ENCODE peak calls at places on chromosomes 7 and 10, in eight cellular contexts. One of them, this sample, is unnamed. For H3K4me1, the result is how much of the 10 kb centered on the place peaks cover.

GRCh38 chr10:102767428-102768160 is 23.8 kb downstream of the WBP1L start:
- ATAC-seq in lung: no peak
- ATAC-seq in right lobe of liver: no peak
- ATAC-seq in naive thymus-derived CD4-positive, alpha-beta T cell: no peak
- ATAC-seq in HepG2: no peak
- ATAC-seq in mucosa of descending colon: no peak
- ATAC-seq in HCT116: no peak
- ATAC-seq in lower lobe of right lung: no peak
- ATAC-seq in this sample: no peak

GRCh38 chr10:13871087-13871486 is 284.3 kb downstream of the PRPF18 start:
- ATAC-seq in mucosa of descending colon: no peak
- ATAC-seq in HCT116: no peak
- ATAC-seq in lung: no peak
- ATAC-seq in right lobe of liver: no peak
- ATAC-seq in lower lobe of right lung: no peak
- ATAC-seq in HepG2: no peak
- ATAC-seq in naive thymus-derived CD4-positive, alpha-beta T cell: no peak
- ATAC-seq in this sample: no peak

GRCh38 chr10:74827045-74827441 is 643 bp downstream of the KAT6B start:
- ATAC-seq in lower lobe of right lung: no peak
- ATAC-seq in lung: no peak
- ATAC-seq in right lobe of liver: no peak
- ATAC-seq in HCT116: no peak
- ATAC-seq in mucosa of descending colon: no peak
- ATAC-seq in HepG2: no peak
- ATAC-seq in naive thymus-derived CD4-positive, alpha-beta T cell: no peak
- ATAC-seq in this sample: no peak

GRCh38 chr7:94352854-94353253 is 41.8 kb upstream of the COL1A2 start:
- ATAC-seq in lung: no peak
- ATAC-seq in HCT116: no peak
- ATAC-seq in mucosa of descending colon: no peak
- ATAC-seq in right lobe of liver: no peak
- ATAC-seq in lower lobe of right lung: no peak
- ATAC-seq in HepG2: no peak
- ATAC-seq in naive thymus-derived CD4-positive, alpha-beta T cell: no peak
- ATAC-seq in this sample: no peak

GRCh38 chr7:72405871-72406270 is 6.3 kb downstream of the CALN1 start:
- ATAC-seq in mucosa of descending colon: no peak
- ATAC-seq in HCT116: no peak
- ATAC-seq in lung: no peak
- ATAC-seq in naive thymus-derived CD4-positive, alpha-beta T cell: no peak
- ATAC-seq in HepG2: no peak
- ATAC-seq in right lobe of liver: no peak
- ATAC-seq in lower lobe of right lung: no peak
- ATAC-seq in this sample: no peak

GRCh38 chr7:33494473-33494872 is 365.1 kb downstream of the BBS9 start:
- ATAC-seq in lower lobe of right lung: no peak
- ATAC-seq in right lobe of liver: no peak
- ATAC-seq in naive thymus-derived CD4-positive, alpha-beta T cell: no peak
- ATAC-seq in mucosa of descending colon: no peak
- ATAC-seq in HepG2: no peak
- ATAC-seq in lung: no peak
- ATAC-seq in HCT116: no peak
- ATAC-seq in this sample: no peak

GRCh38 chr10:60414877-60415585 is 25.4 kb upstream of the ANK3 start:
- ATAC-seq in lower lobe of right lung: no peak
- ATAC-seq in HepG2: no peak
- ATAC-seq in right lobe of liver: no peak
- ATAC-seq in mucosa of descending colon: peak
- ATAC-seq in naive thymus-derived CD4-positive, alpha-beta T cell: no peak
- ATAC-seq in lung: no peak
- ATAC-seq in HCT116: peak
- ATAC-seq in this sample: no peak

GRCh38 chr7:111530356-111530668 is 32.0 kb downstream of the IMMP2L start:
- ATAC-seq in lower lobe of right lung: no peak
- ATAC-seq in lung: no peak
- ATAC-seq in HepG2: no peak
- ATAC-seq in HCT116: no peak
- ATAC-seq in right lobe of liver: no peak
- ATAC-seq in mucosa of descending colon: no peak
- ATAC-seq in naive thymus-derived CD4-positive, alpha-beta T cell: no peak
- ATAC-seq in this sample: no peak

GRCh38 chr7:8014399-8014798 is 45.8 kb downstream of the GLCCI1 start:
- ATAC-seq in lower lobe of right lung: no peak
- ATAC-seq in naive thymus-derived CD4-positive, alpha-beta T cell: no peak
- ATAC-seq in mucosa of descending colon: no peak
- ATAC-seq in right lobe of liver: no peak
- ATAC-seq in HCT116: no peak
- ATAC-seq in HepG2: no peak
- ATAC-seq in lung: no peak
- ATAC-seq in this sample: no peak

GRCh38 chr7:42015413-42015698 is 221.7 kb downstream of the GLI3 start:
- ATAC-seq in lower lobe of right lung: no peak
- ATAC-seq in mucosa of descending colon: no peak
- ATAC-seq in lung: no peak
- ATAC-seq in naive thymus-derived CD4-positive, alpha-beta T cell: no peak
- ATAC-seq in HepG2: no peak
- ATAC-seq in right lobe of liver: no peak
- ATAC-seq in HCT116: no peak
- ATAC-seq in this sample: no peak

DNA sequence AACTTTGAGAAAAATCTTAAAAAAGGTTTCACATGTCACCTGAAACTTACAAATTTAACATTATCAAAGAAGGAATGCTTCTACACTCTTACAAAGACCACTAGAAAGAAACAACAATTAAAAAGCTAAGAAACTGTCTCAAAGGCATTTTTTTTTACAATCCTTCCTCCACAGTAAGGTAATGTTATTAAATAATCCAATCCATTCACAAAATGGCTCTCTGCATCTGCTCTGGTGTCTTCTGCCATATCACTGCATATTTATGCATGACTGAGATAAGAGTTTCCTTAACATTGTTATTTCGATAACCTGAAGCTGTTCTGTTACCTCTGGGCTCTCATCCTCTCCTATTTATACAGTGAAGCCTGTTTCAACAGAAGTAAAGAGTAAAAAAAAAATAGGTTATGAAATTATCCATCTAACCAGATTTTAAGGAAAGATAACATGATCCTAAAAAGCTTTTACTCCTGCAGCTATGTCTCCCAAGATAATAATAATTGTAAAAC is 8.5 kb downstream of the HNRNPA2B1 start:
- ATAC-seq in lung: no peak
- ATAC-seq in naive thymus-derived CD4-positive, alpha-beta T cell: no peak
- ATAC-seq in mucosa of descending colon: no peak
- ATAC-seq in HepG2: no peak
- ATAC-seq in lower lobe of right lung: no peak
- ATAC-seq in right lobe of liver: no peak
- ATAC-seq in HCT116: no peak
- ATAC-seq in this sample: no peak
- H3K4me1 ChIP-seq in lung: under half
- H3K4me1 ChIP-seq in naive thymus-derived CD4-positive, alpha-beta T cell: half or more
- H3K4me1 ChIP-seq in mucosa of descending colon: under half
- H3K4me1 ChIP-seq in HepG2: under half
- H3K4me1 ChIP-seq in lower lobe of right lung: half or more
- H3K4me1 ChIP-seq in right lobe of liver: under half
- H3K4me1 ChIP-seq in HCT116: under half
- H3K4me1 ChIP-seq in this sample: under half

GRCh38 chr7:140673770-140674155 is 1.0 kb downstream of the ADCK2 start:
- ATAC-seq in right lobe of liver: no peak
- ATAC-seq in lower lobe of right lung: peak
- ATAC-seq in HCT116: no peak
- ATAC-seq in HepG2: no peak
- ATAC-seq in mucosa of descending colon: peak
- ATAC-seq in lung: no peak
- ATAC-seq in naive thymus-derived CD4-positive, alpha-beta T cell: no peak
- ATAC-seq in this sample: no peak

GRCh38 chr7:140674899-140675701 is 2.4 kb downstream of the ADCK2 start:
- ATAC-seq in lower lobe of right lung: peak
- ATAC-seq in right lobe of liver: peak
- ATAC-seq in HCT116: peak
- ATAC-seq in HepG2: peak
- ATAC-seq in naive thymus-derived CD4-positive, alpha-beta T cell: no peak
- ATAC-seq in mucosa of descending colon: peak
- ATAC-seq in lung: no peak
- ATAC-seq in this sample: peak

GRCh38 chr7:140673063-140673769 is 471 bp downstream of the ADCK2 start:
- ATAC-seq in mucosa of descending colon: peak
- ATAC-seq in HepG2: peak
- ATAC-seq in right lobe of liver: peak
- ATAC-seq in naive thymus-derived CD4-positive, alpha-beta T cell: peak
- ATAC-seq in lung: peak
- ATAC-seq in lower lobe of right lung: peak
- ATAC-seq in HCT116: peak
- ATAC-seq in this sample: peak

GRCh38 chr7:140675726-140676125 is 3.0 kb downstream of the ADCK2 start:
- ATAC-seq in lower lobe of right lung: no peak
- ATAC-seq in right lobe of liver: no peak
- ATAC-seq in HCT116: no peak
- ATAC-seq in lung: no peak
- ATAC-seq in HepG2: no peak
- ATAC-seq in naive thymus-derived CD4-positive, alpha-beta T cell: no peak
- ATAC-seq in mucosa of descending colon: no peak
- ATAC-seq in this sample: no peak

DNA sequence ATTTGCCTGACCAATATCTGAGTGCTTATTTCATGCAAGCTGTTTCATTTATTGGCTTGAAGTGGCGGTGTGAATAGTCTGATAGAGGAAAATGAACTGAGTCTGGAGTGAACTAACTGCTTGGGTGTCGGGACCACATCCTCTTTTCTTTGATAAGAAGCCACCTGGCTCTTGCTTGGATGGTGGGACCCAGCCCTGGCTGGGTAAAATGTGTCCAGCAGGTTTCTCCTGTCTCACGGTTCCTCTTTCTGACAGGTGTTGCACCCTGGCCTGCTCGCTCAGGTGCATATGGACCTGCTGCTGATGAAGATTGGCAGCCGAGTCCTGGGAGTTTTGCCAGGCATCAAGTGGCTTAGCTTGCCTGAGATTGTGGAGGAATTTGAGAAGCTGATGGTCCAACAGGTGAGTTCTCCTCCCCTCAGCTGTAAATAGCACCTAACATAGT is 1.6 kb downstream of the ADCK2 start:
- ATAC-seq in lower lobe of right lung: no peak
- ATAC-seq in right lobe of liver: no peak
- ATAC-seq in naive thymus-derived CD4-positive, alpha-beta T cell: no peak
- ATAC-seq in HCT116: no peak
- ATAC-seq in lung: peak
- ATAC-seq in HepG2: no peak
- ATAC-seq in mucosa of descending colon: peak
- ATAC-seq in this sample: no peak
- H3K4me1 ChIP-seq in lower lobe of right lung: under half
- H3K4me1 ChIP-seq in right lobe of liver: under half
- H3K4me1 ChIP-seq in naive thymus-derived CD4-positive, alpha-beta T cell: under half
- H3K4me1 ChIP-seq in HCT116: under half
- H3K4me1 ChIP-seq in lung: under half
- H3K4me1 ChIP-seq in HepG2: under half
- H3K4me1 ChIP-seq in mucosa of descending colon: under half
- H3K4me1 ChIP-seq in this sample: under half

GRCh38 chr10:28570598-28570997 is 37.7 kb downstream of the WAC start:
- ATAC-seq in HCT116: no peak
- ATAC-seq in right lobe of liver: no peak
- ATAC-seq in HepG2: no peak
- ATAC-seq in mucosa of descending colon: peak
- ATAC-seq in lower lobe of right lung: no peak
- ATAC-seq in lung: no peak
- ATAC-seq in naive thymus-derived CD4-positive, alpha-beta T cell: no peak
- ATAC-seq in this sample: no peak
- H3K4me1 ChIP-seq in HCT116: under half
- H3K4me1 ChIP-seq in right lobe of liver: under half
- H3K4me1 ChIP-seq in HepG2: half or more
- H3K4me1 ChIP-seq in mucosa of descending colon: under half
- H3K4me1 ChIP-seq in lower lobe of right lung: half or more
- H3K4me1 ChIP-seq in lung: under half
- H3K4me1 ChIP-seq in naive thymus-derived CD4-positive, alpha-beta T cell: under half
- H3K4me1 ChIP-seq in this sample: under half

DNA sequence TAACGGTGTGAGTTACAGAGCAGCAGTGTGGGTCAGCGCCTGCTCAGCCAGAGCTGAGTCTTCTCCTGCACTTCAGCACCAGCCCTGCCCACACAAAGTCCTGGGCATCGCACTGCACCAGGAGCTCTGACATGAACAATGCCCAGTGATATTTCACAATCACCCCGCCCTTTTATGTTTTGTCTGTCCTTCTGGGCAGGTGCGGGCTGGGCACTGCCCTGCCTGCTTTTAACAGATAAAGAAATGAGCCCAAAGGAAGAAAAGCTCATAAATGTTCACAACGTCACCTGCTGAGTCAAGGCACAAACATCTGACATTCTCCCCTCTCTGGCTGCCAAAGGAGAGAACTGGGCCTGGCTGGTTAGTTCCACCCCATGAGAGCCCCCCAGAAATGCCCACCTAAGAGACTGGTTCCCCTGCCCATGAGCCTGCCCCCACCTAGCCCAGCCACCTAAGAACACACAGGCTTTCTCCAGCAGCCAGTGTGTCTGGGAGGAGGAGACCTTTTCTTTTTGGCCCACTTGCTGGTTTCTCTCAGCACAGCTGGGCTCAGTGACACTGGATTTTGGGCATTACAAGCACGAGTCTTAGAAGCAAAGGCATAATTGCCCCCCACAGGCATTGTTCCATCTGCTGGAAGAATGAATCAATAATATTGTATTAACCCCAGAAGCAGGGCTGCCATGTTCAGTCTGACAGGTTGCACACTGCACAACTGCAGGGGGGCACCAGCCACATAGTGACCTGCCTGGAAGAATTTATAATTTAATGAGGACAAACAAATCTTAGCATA is 22.3 kb downstream of the CALML3 start:
- ATAC-seq in lower lobe of right lung: peak
- ATAC-seq in mucosa of descending colon: peak
- ATAC-seq in HepG2: no peak
- ATAC-seq in right lobe of liver: peak
- ATAC-seq in HCT116: peak
- ATAC-seq in lung: peak
- ATAC-seq in naive thymus-derived CD4-positive, alpha-beta T cell: no peak
- ATAC-seq in this sample: peak
- H3K4me1 ChIP-seq in lower lobe of right lung: under half
- H3K4me1 ChIP-seq in mucosa of descending colon: half or more
- H3K4me1 ChIP-seq in HepG2: half or more
- H3K4me1 ChIP-seq in right lobe of liver: under half
- H3K4me1 ChIP-seq in HCT116: under half
- H3K4me1 ChIP-seq in lung: under half
- H3K4me1 ChIP-seq in naive thymus-derived CD4-positive, alpha-beta T cell: under half
- H3K4me1 ChIP-seq in this sample: under half

This sample was measured in gastroesophageal sphincter.